ENCODE peak calls at places on chromosomes 4 and X, in five cellular contexts. One of them, this sample, is unnamed.
A peak's percentile ranks its signal among the peaks of the same experiment; 100 is the strongest.

GRCh38 chrX:106649523-106650428 is 38.0 kb downstream of the RADX start:
- DNase-seq in AG10803: no peak
- DNase-seq in left lung: no peak
- DNase-seq in choroid plexus epithelial cell: no peak
- DNase-seq in MM.1S: peak; percentile 74
- DNase-seq in this sample: no peak

GRCh38 chr4:180823116-180823515 is 1420.1 kb upstream of the TENM3 start:
- DNase-seq in AG10803: peak; percentile 73
- DNase-seq in choroid plexus epithelial cell: no peak
- DNase-seq in left lung: no peak
- DNase-seq in MM.1S: no peak
- DNase-seq in this sample: peak; percentile 34

GRCh38 chr4:5563856-5564255 is 144.5 kb downstream of the EVC2 start:
- DNase-seq in left lung: no peak
- DNase-seq in AG10803: no peak
- DNase-seq in choroid plexus epithelial cell: no peak
- DNase-seq in MM.1S: no peak
- DNase-seq in this sample: no peak

GRCh38 chr4:688695-689497 is at the start of gene SLC49A3:
- DNase-seq in choroid plexus epithelial cell: no peak
- DNase-seq in left lung: peak; percentile 86
- DNase-seq in MM.1S: no peak
- DNase-seq in AG10803: peak; percentile 25
- DNase-seq in this sample: no peak

GRCh38 chr4:88104902-88105610 is 53.4 kb downstream of the ABCG2 start:
- DNase-seq in left lung: no peak
- DNase-seq in choroid plexus epithelial cell: peak; percentile 72
- DNase-seq in MM.1S: no peak
- DNase-seq in AG10803: peak; percentile 45
- DNase-seq in this sample: peak; percentile 81

GRCh38 chr4:76208005-76208765 is 5.4 kb downstream of the SCARB2 start:
- DNase-seq in choroid plexus epithelial cell: peak; percentile 95
- DNase-seq in AG10803: peak; percentile 88
- DNase-seq in MM.1S: no peak
- DNase-seq in left lung: peak; percentile 80
- DNase-seq in this sample: peak; percentile 86

GRCh38 chr4:129111919-129112318 is 16.0 kb downstream of the C4orf33 start:
- DNase-seq in MM.1S: no peak
- DNase-seq in left lung: no peak
- DNase-seq in AG10803: no peak
- DNase-seq in choroid plexus epithelial cell: no peak
- DNase-seq in this sample: no peak

GRCh38 chr4:105184316-105184988 is 37.8 kb downstream of the TET2 start:
- DNase-seq in AG10803: no peak
- DNase-seq in left lung: no peak
- DNase-seq in choroid plexus epithelial cell: no peak
- DNase-seq in MM.1S: no peak
- DNase-seq in this sample: peak; percentile 55

GRCh38 chr4:138410266-138410665 is 168.1 kb upstream of the SLC7A11 start:
- DNase-seq in AG10803: no peak
- DNase-seq in choroid plexus epithelial cell: no peak
- DNase-seq in left lung: no peak
- DNase-seq in MM.1S: no peak
- DNase-seq in this sample: no peak

GRCh38 chr4:54446556-54446955 is 211.2 kb upstream of the KIT start:
- DNase-seq in left lung: no peak
- DNase-seq in MM.1S: no peak
- DNase-seq in choroid plexus epithelial cell: no peak
- DNase-seq in AG10803: peak; percentile 68
- DNase-seq in this sample: no peak

GRCh38 chr4:132218406-132218805 is 930.7 kb upstream of the PCDH10 start:
- DNase-seq in AG10803: no peak
- DNase-seq in left lung: no peak
- DNase-seq in choroid plexus epithelial cell: no peak
- DNase-seq in MM.1S: no peak
- DNase-seq in this sample: peak; percentile 6

GRCh38 chr4:107552306-107552705 is 167.7 kb downstream of the PAPSS1 start:
- DNase-seq in MM.1S: no peak
- DNase-seq in choroid plexus epithelial cell: no peak
- DNase-seq in left lung: no peak
- DNase-seq in AG10803: peak; percentile 16
- DNase-seq in this sample: no peak

GRCh38 chrX:12494400-12495138 is 296.6 kb upstream of the PRPS2 start:
- DNase-seq in left lung: no peak
- DNase-seq in MM.1S: peak; percentile 54
- DNase-seq in choroid plexus epithelial cell: no peak
- DNase-seq in AG10803: no peak
- DNase-seq in this sample: no peak

GRCh38 chrX:136191171-136191570 is 43.8 kb downstream of the FHL1 start:
- DNase-seq in choroid plexus epithelial cell: peak; percentile 57
- DNase-seq in left lung: no peak
- DNase-seq in MM.1S: no peak
- DNase-seq in AG10803: no peak
- DNase-seq in this sample: no peak

GRCh38 chrX:10636337-10636736 is 16.0 kb upstream of the MID1 start:
- DNase-seq in left lung: no peak
- DNase-seq in choroid plexus epithelial cell: peak; percentile 73
- DNase-seq in MM.1S: no peak
- DNase-seq in AG10803: peak; percentile 59
- DNase-seq in this sample: peak; percentile 72

GRCh38 chrX:54920610-54921426 is at the start of gene TRO:
- DNase-seq in choroid plexus epithelial cell: peak; percentile 35
- DNase-seq in left lung: no peak
- DNase-seq in MM.1S: no peak
- DNase-seq in AG10803: no peak
- DNase-seq in this sample: peak; percentile 4

GRCh38 chrX:44529315-44529714 is 13.3 kb downstream of the FUNDC1 start:
- DNase-seq in AG10803: no peak
- DNase-seq in MM.1S: no peak
- DNase-seq in choroid plexus epithelial cell: no peak
- DNase-seq in left lung: no peak
- DNase-seq in this sample: no peak

GRCh38 chr4:735583-735982 is 30.0 kb downstream of the PCGF3 start:
- DNase-seq in choroid plexus epithelial cell: no peak
- DNase-seq in MM.1S: no peak
- DNase-seq in left lung: peak; percentile 57
- DNase-seq in AG10803: no peak
- DNase-seq in this sample: no peak

GRCh38 chr4:52704133-52704532 is 45.0 kb upstream of the USP46 start:
- DNase-seq in MM.1S: no peak
- DNase-seq in choroid plexus epithelial cell: no peak
- DNase-seq in AG10803: peak; percentile 76
- DNase-seq in left lung: no peak
- DNase-seq in this sample: no peak

GRCh38 chrX:133792198-133792953 is 193.0 kb downstream of the GPC3 start:
- DNase-seq in choroid plexus epithelial cell: peak; percentile 80
- DNase-seq in AG10803: peak; percentile 55
- DNase-seq in MM.1S: peak; percentile 47
- DNase-seq in left lung: no peak
- DNase-seq in this sample: peak; percentile 74

GRCh38 chr4:105092768-105093167 is 53.9 kb upstream of the TET2 start:
- DNase-seq in choroid plexus epithelial cell: no peak
- DNase-seq in left lung: no peak
- DNase-seq in MM.1S: no peak
- DNase-seq in AG10803: peak; percentile 18
- DNase-seq in this sample: no peak

GRCh38 chr4:128191115-128191897 is 96.3 kb downstream of the PGRMC2 start:
- DNase-seq in choroid plexus epithelial cell: peak; percentile 83
- DNase-seq in left lung: no peak
- DNase-seq in MM.1S: peak; percentile 84
- DNase-seq in AG10803: peak; percentile 72
- DNase-seq in this sample: peak; percentile 76

GRCh38 chrX:71160475-71160874 is 15.8 kb downstream of the NLGN3 start:
- DNase-seq in AG10803: no peak
- DNase-seq in left lung: no peak
- DNase-seq in MM.1S: no peak
- DNase-seq in choroid plexus epithelial cell: no peak
- DNase-seq in this sample: no peak

GRCh38 chr4:39021631-39022030 is 10.6 kb downstream of the TMEM156 start:
- DNase-seq in AG10803: no peak
- DNase-seq in left lung: no peak
- DNase-seq in choroid plexus epithelial cell: peak; percentile 63
- DNase-seq in MM.1S: no peak
- DNase-seq in this sample: no peak

GRCh38 chrX:134868766-134869495 is 121.9 kb upstream of the SMIM10 start:
- DNase-seq in AG10803: peak; percentile 65
- DNase-seq in MM.1S: no peak
- DNase-seq in left lung: no peak
- DNase-seq in choroid plexus epithelial cell: peak; percentile 64
- DNase-seq in this sample: peak; percentile 78

GRCh38 chrX:30657542-30658238 is 4.5 kb downstream of the GK start:
- DNase-seq in AG10803: peak; percentile 33
- DNase-seq in choroid plexus epithelial cell: peak; percentile 42
- DNase-seq in MM.1S: no peak
- DNase-seq in left lung: no peak
- DNase-seq in this sample: peak; percentile 14

GRCh38 chr4:88523325-88524129 is at the start of gene PYURF:
- DNase-seq in left lung: peak; percentile 99
- DNase-seq in choroid plexus epithelial cell: peak; percentile 96
- DNase-seq in AG10803: peak; percentile 94
- DNase-seq in MM.1S: peak; percentile 94
- DNase-seq in this sample: peak; percentile 96

GRCh38 chr4:167622481-167623240 is 388.4 kb upstream of the SPOCK3 start:
- DNase-seq in MM.1S: peak; percentile 57
- DNase-seq in AG10803: peak; percentile 13
- DNase-seq in choroid plexus epithelial cell: peak; percentile 79
- DNase-seq in left lung: peak; percentile 61
- DNase-seq in this sample: peak; percentile 62

GRCh38 chrX:8784162-8784561 is 17.0 kb downstream of the FAM9A start:
- DNase-seq in MM.1S: no peak
- DNase-seq in left lung: no peak
- DNase-seq in choroid plexus epithelial cell: no peak
- DNase-seq in AG10803: no peak
- DNase-seq in this sample: no peak

GRCh38 chrX:8782595-8782994 is 18.6 kb downstream of the FAM9A start:
- DNase-seq in AG10803: no peak
- DNase-seq in choroid plexus epithelial cell: no peak
- DNase-seq in MM.1S: no peak
- DNase-seq in left lung: no peak
- DNase-seq in this sample: no peak

DNA sequence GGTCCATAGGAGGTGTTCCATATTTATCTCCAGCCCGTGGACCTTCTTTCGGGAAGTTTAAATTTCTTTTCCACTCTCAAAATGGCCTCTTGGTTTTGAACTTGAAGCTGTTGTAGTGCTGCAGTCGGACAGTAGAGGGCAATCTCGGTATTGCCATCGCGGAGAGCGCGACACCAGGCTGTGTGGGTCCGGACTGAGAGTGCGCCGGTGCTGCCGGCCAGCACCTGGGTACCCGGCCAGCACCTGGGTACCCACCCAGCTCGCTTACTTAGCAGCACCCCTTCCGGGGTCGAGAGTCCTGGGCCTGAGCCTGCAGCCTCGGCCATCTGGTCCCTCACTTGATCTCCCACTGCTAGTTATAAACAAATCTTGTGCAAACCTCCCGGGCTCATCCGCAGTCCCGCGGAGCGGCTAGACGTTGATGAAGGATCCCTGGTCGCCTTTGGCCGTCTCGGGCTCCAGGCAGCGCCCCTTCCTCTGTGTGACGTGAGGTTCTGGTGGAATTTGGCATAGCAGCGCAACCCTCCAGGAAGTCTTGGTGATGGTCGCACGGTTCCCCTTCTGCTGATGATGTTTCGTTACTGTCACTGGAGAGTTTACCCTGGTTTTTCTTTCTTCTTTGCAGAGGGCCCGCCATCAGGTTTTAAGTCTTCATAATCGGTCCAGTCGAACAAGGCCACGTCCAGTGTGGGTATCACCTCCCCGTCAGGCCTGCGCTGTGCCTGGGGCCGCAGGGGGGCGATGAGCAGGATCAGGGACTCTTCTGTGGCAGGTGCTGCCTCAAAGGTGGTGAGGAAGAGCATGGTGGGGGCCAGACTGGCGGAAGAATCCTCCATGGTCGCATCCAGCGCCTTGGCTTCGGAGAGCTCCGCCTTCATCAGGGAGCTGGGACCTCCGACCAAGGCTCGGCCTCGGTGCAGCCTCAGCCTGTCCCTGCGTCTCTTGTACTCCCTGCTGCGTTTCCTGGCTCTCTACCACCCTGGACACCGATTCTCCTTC is 17.8 kb downstream of the FAM9A start:
- DNase-seq in left lung: peak; percentile 65
- DNase-seq in AG10803: peak; percentile 6
- DNase-seq in MM.1S: peak; percentile 37
- DNase-seq in choroid plexus epithelial cell: peak; percentile 12
- DNase-seq in this sample: no peak
- H3K4me3 ChIP-seq in left lung: no peak overlapping the region
- H3K4me3 ChIP-seq in AG10803: no peak overlapping the region
- H3K4me3 ChIP-seq in MM.1S: peak overlapping the region; percentile 17
- H3K4me3 ChIP-seq in choroid plexus epithelial cell: no peak overlapping the region
- H3K4me3 ChIP-seq in this sample: no peak overlapping the region

GRCh38 chr4:37795796-37796195 is 30.7 kb upstream of the PGM2 start:
- DNase-seq in left lung: no peak
- DNase-seq in choroid plexus epithelial cell: no peak
- DNase-seq in MM.1S: no peak
- DNase-seq in AG10803: no peak
- DNase-seq in this sample: no peak

GRCh38 chr4:37792241-37792640 is 34.2 kb upstream of the PGM2 start:
- DNase-seq in AG10803: no peak
- DNase-seq in left lung: no peak
- DNase-seq in MM.1S: no peak
- DNase-seq in choroid plexus epithelial cell: no peak
- DNase-seq in this sample: no peak

GRCh38 chr4:37797923-37798322 is 28.6 kb upstream of the PGM2 start:
- DNase-seq in choroid plexus epithelial cell: no peak
- DNase-seq in MM.1S: no peak
- DNase-seq in AG10803: no peak
- DNase-seq in left lung: no peak
- DNase-seq in this sample: no peak

GRCh38 chr4:37794046-37794445 is 32.4 kb upstream of the PGM2 start:
- DNase-seq in left lung: no peak
- DNase-seq in AG10803: no peak
- DNase-seq in choroid plexus epithelial cell: no peak
- DNase-seq in MM.1S: no peak
- DNase-seq in this sample: no peak

GRCh38 chr4:37793562-37793961 is 32.9 kb upstream of the PGM2 start:
- DNase-seq in MM.1S: peak; percentile 12
- DNase-seq in choroid plexus epithelial cell: peak; percentile 49
- DNase-seq in left lung: no peak
- DNase-seq in AG10803: peak; percentile 18
- DNase-seq in this sample: peak; percentile 2
- TF ChIP-seq CTCF in MM.1S: peak; percentile 37
- TF ChIP-seq CTCF in choroid plexus epithelial cell: peak; percentile 80
- TF ChIP-seq CTCF in left lung: peak; percentile 22
- TF ChIP-seq CTCF in AG10803: peak; percentile 68
- TF ChIP-seq CTCF in this sample: peak; percentile 58

GRCh38 chrX:84363054-84363453 is 139.2 kb downstream of the HDX start:
- DNase-seq in left lung: no peak
- DNase-seq in MM.1S: no peak
- DNase-seq in AG10803: peak; percentile 35
- DNase-seq in choroid plexus epithelial cell: no peak
- DNase-seq in this sample: no peak

GRCh38 chrX:84362184-84362838 is 139.9 kb downstream of the HDX start:
- DNase-seq in AG10803: peak; percentile 62
- DNase-seq in choroid plexus epithelial cell: peak; percentile 69
- DNase-seq in left lung: no peak
- DNase-seq in MM.1S: no peak
- DNase-seq in this sample: no peak

GRCh38 chrX:84363674-84364073 is 138.6 kb downstream of the HDX start:
- DNase-seq in MM.1S: peak; percentile 41
- DNase-seq in AG10803: peak; percentile 0
- DNase-seq in choroid plexus epithelial cell: peak; percentile 32
- DNase-seq in left lung: no peak
- DNase-seq in this sample: no peak
- H3K4me3 ChIP-seq in MM.1S: no peak overlapping the region
- H3K4me3 ChIP-seq in AG10803: peak overlapping the region; percentile 41
- H3K4me3 ChIP-seq in choroid plexus epithelial cell: peak overlapping the region; percentile 23
- H3K4me3 ChIP-seq in left lung: no peak overlapping the region
- H3K4me3 ChIP-seq in this sample: no peak overlapping the region

GRCh38 chr4:108762559-108763225 is at the start of gene ETNPPL:
- DNase-seq in MM.1S: peak; percentile 47
- DNase-seq in AG10803: no peak
- DNase-seq in left lung: peak; percentile 84
- DNase-seq in choroid plexus epithelial cell: no peak
- DNase-seq in this sample: no peak
- TF ChIP-seq CTCF in MM.1S: no peak
- TF ChIP-seq CTCF in AG10803: no peak
- TF ChIP-seq CTCF in left lung: no peak
- TF ChIP-seq CTCF in choroid plexus epithelial cell: no peak
- TF ChIP-seq CTCF in this sample: peak; percentile 3

This sample was measured in astrocyte of the spinal cord.